ENCODE peak calls at places on chromosomes 11 and 22, in nine cellular contexts. One of them, this sample, is unnamed.

GRCh38 chr11:107040447-107041444 is 22.5 kb upstream of the GUCY1A2 start:
- DNase-seq in spleen: no peak
- DNase-seq in left cardiac atrium: no peak
- DNase-seq in GM13976: no peak
- DNase-seq in hippocampal formation: peak
- DNase-seq in fibroblast of mammary gland: peak
- DNase-seq in cardiac muscle cell: no peak
- DNase-seq in T47D: no peak
- DNase-seq in COR-L47: no peak
- DNase-seq in this sample: no peak

GRCh38 chr11:109946322-109946846 is 146.8 kb upstream of the ZC3H12C start:
- DNase-seq in spleen: peak
- DNase-seq in left cardiac atrium: peak
- DNase-seq in GM13976: peak
- DNase-seq in hippocampal formation: peak
- DNase-seq in fibroblast of mammary gland: peak
- DNase-seq in cardiac muscle cell: peak
- DNase-seq in T47D: peak
- DNase-seq in COR-L47: peak
- DNase-seq in this sample: peak

GRCh38 chr11:130202818-130203671 is 43.5 kb downstream of the ST14 start:
- DNase-seq in spleen: peak
- DNase-seq in left cardiac atrium: no peak
- DNase-seq in GM13976: no peak
- DNase-seq in hippocampal formation: no peak
- DNase-seq in fibroblast of mammary gland: no peak
- DNase-seq in cardiac muscle cell: no peak
- DNase-seq in T47D: no peak
- DNase-seq in COR-L47: no peak
- DNase-seq in this sample: no peak

GRCh38 chr11:15101072-15101701 is 13.5 kb upstream of the INSC start:
- DNase-seq in spleen: peak
- DNase-seq in left cardiac atrium: peak
- DNase-seq in GM13976: peak
- DNase-seq in hippocampal formation: peak
- DNase-seq in fibroblast of mammary gland: peak
- DNase-seq in cardiac muscle cell: peak
- DNase-seq in T47D: peak
- DNase-seq in COR-L47: peak
- DNase-seq in this sample: peak

GRCh38 chr22:27993774-27994350 is 74.8 kb upstream of the PITPNB start:
- DNase-seq in spleen: peak
- DNase-seq in left cardiac atrium: no peak
- DNase-seq in GM13976: no peak
- DNase-seq in hippocampal formation: no peak
- DNase-seq in fibroblast of mammary gland: no peak
- DNase-seq in cardiac muscle cell: no peak
- DNase-seq in T47D: no peak
- DNase-seq in COR-L47: no peak
- DNase-seq in this sample: no peak

GRCh38 chr22:33562484-33562883 is 357.8 kb downstream of the LARGE1 start:
- DNase-seq in spleen: no peak
- DNase-seq in left cardiac atrium: no peak
- DNase-seq in GM13976: no peak
- DNase-seq in hippocampal formation: no peak
- DNase-seq in fibroblast of mammary gland: no peak
- DNase-seq in cardiac muscle cell: no peak
- DNase-seq in T47D: no peak
- DNase-seq in COR-L47: no peak
- DNase-seq in this sample: no peak

GRCh38 chr11:66470015-66470414 is 3.3 kb downstream of the PELI3 start:
- DNase-seq in spleen: no peak
- DNase-seq in left cardiac atrium: no peak
- DNase-seq in GM13976: no peak
- DNase-seq in hippocampal formation: no peak
- DNase-seq in fibroblast of mammary gland: no peak
- DNase-seq in cardiac muscle cell: no peak
- DNase-seq in T47D: no peak
- DNase-seq in COR-L47: no peak
- DNase-seq in this sample: no peak

GRCh38 chr22:46673205-46673604 is 53.0 kb downstream of the GRAMD4 start:
- DNase-seq in spleen: no peak
- DNase-seq in left cardiac atrium: no peak
- DNase-seq in GM13976: no peak
- DNase-seq in hippocampal formation: no peak
- DNase-seq in fibroblast of mammary gland: peak
- DNase-seq in cardiac muscle cell: no peak
- DNase-seq in T47D: no peak
- DNase-seq in COR-L47: no peak
- DNase-seq in this sample: no peak

GRCh38 chr11:9755561-9755960 is 91.7 kb downstream of the SWAP70 start:
- DNase-seq in spleen: no peak
- DNase-seq in left cardiac atrium: no peak
- DNase-seq in GM13976: no peak
- DNase-seq in hippocampal formation: no peak
- DNase-seq in fibroblast of mammary gland: peak
- DNase-seq in cardiac muscle cell: no peak
- DNase-seq in T47D: no peak
- DNase-seq in COR-L47: no peak
- DNase-seq in this sample: no peak

GRCh38 chr11:122668562-122669090 is 13.1 kb downstream of the UBASH3B start:
- DNase-seq in spleen: no peak
- DNase-seq in left cardiac atrium: no peak
- DNase-seq in GM13976: no peak
- DNase-seq in hippocampal formation: peak
- DNase-seq in fibroblast of mammary gland: peak
- DNase-seq in cardiac muscle cell: no peak
- DNase-seq in T47D: no peak
- DNase-seq in COR-L47: no peak
- DNase-seq in this sample: no peak

GRCh38 chr22:50415426-50415825 is 59.4 kb downstream of the SBF1 start:
- DNase-seq in spleen: no peak
- DNase-seq in left cardiac atrium: no peak
- DNase-seq in GM13976: no peak
- DNase-seq in hippocampal formation: no peak
- DNase-seq in fibroblast of mammary gland: no peak
- DNase-seq in cardiac muscle cell: no peak
- DNase-seq in T47D: no peak
- DNase-seq in COR-L47: no peak
- DNase-seq in this sample: no peak

GRCh38 chr22:50247748-50248147 is 2.9 kb upstream of the TUBGCP6 start:
- DNase-seq in spleen: no peak
- DNase-seq in left cardiac atrium: peak
- DNase-seq in GM13976: peak
- DNase-seq in hippocampal formation: no peak
- DNase-seq in fibroblast of mammary gland: peak
- DNase-seq in cardiac muscle cell: no peak
- DNase-seq in T47D: no peak
- DNase-seq in COR-L47: peak
- DNase-seq in this sample: no peak

GRCh38 chr11:62497132-62497915 is 49.3 kb downstream of the AHNAK start:
- DNase-seq in spleen: no peak
- DNase-seq in left cardiac atrium: no peak
- DNase-seq in GM13976: peak
- DNase-seq in hippocampal formation: peak
- DNase-seq in fibroblast of mammary gland: peak
- DNase-seq in cardiac muscle cell: no peak
- DNase-seq in T47D: peak
- DNase-seq in COR-L47: no peak
- DNase-seq in this sample: peak

This sample was measured in left ventricle myocardium superior.